ENCODE peak calls at places on chromosomes 13 and 19, in eight cellular contexts. D, Y, C, B, J, V, U and E are unnamed samples.

GRCh38 chr13:72666391-72666790 is 61.0 kb downstream of the MZT1 start:
- DNase-seq in D (no peak), Y (no peak), C (no peak), B (no peak), J (no peak), V (no peak), U (no peak), E (no peak)

GRCh38 chr13:41694902-41695301 is 237.6 kb downstream of the RGCC start:
- DNase-seq in D (peak), Y (peak), C (peak), B (peak), J (peak), V (peak), U (peak), E (peak)

GRCh38 chr19:45069056-45069455 is 7.2 kb downstream of the ZNF296 start:
- DNase-seq in D (no peak), Y (no peak), C (no peak), B (no peak), J (no peak), V (peak), U (peak), E (no peak)

GRCh38 chr13:66222926-66223325 is 1007.2 kb downstream of the PCDH9 start:
- DNase-seq in D (no peak), Y (no peak), C (no peak), B (no peak), J (no peak), V (no peak), U (no peak), E (no peak)

GRCh38 chr13:40980466-40980865 is 38.6 kb downstream of the ELF1 start:
- DNase-seq in D (no peak), Y (no peak), C (no peak), B (no peak), J (no peak), V (no peak), U (no peak), E (no peak)

GRCh38 chr19:50702870-50703829 is 16.5 kb downstream of the SHANK1 start:
- DNase-seq in D (no peak), Y (no peak), C (no peak), B (no peak), J (no peak), V (no peak), U (no peak), E (no peak)

GRCh38 chr13:51794959-51795358 is 9.0 kb downstream of the DHRS12 start:
- DNase-seq in D (no peak), Y (no peak), C (no peak), B (no peak), J (no peak), V (no peak), U (no peak), E (no peak)

GRCh38 chr19:42596391-42597071 is 1.8 kb upstream of the CEACAM8 start:
- DNase-seq in D (no peak), Y (no peak), C (no peak), B (peak), J (no peak), V (peak), U (peak), E (no peak)

GRCh38 chr13:79655509-79655908 is 174.6 kb downstream of the NDFIP2 start:
- DNase-seq in D (no peak), Y (no peak), C (no peak), B (no peak), J (no peak), V (no peak), U (no peak), E (no peak)

GRCh38 chr19:2253106-2254051 is 2.8 kb downstream of the JSRP1 start:
- DNase-seq in D (no peak), Y (no peak), C (no peak), B (no peak), J (no peak), V (no peak), U (no peak), E (no peak)

GRCh38 chr19:2252481-2253105 is 3.5 kb downstream of the AMH start:
- DNase-seq in D (no peak), Y (no peak), C (no peak), B (no peak), J (no peak), V (no peak), U (no peak), E (no peak)

GRCh38 chr19:2255112-2255845 is 938 bp downstream of the JSRP1 start:
- DNase-seq in D (no peak), Y (no peak), C (no peak), B (no peak), J (no peak), V (no peak), U (no peak), E (no peak)

GRCh38 chr19:2255982-2256685 is at the start of gene JSRP1:
- DNase-seq in D (no peak), Y (no peak), C (no peak), B (no peak), J (no peak), V (no peak), U (no peak), E (no peak)

GRCh38 chr19:2254052-2254872 is 2.0 kb downstream of the JSRP1 start:
- DNase-seq in D (no peak), Y (no peak), C (no peak), B (no peak), J (no peak), V (no peak), U (no peak), E (no peak)
- TF ChIP-seq CTCF in D (peak), Y (peak), C (peak), B (no peak), J (no peak), V (no peak), U (no peak), E (peak)

GRCh38 chr19:17235618-17236413 is 9.8 kb downstream of the OCEL1 start:
- DNase-seq in D (peak), Y (peak), C (no peak), B (no peak), J (no peak), V (peak), U (no peak), E (peak)

GRCh38 chr19:17237747-17238706 is 7.7 kb downstream of the NR2F6 start:
- DNase-seq in D (no peak), Y (no peak), C (no peak), B (no peak), J (no peak), V (no peak), U (no peak), E (no peak)

GRCh38 chr19:17236831-17237543 is 8.7 kb downstream of the NR2F6 start:
- DNase-seq in D (no peak), Y (no peak), C (no peak), B (no peak), J (no peak), V (no peak), U (no peak), E (no peak)

GRCh38 chr19:17234911-17235617 is 9.0 kb downstream of the OCEL1 start:
- DNase-seq in D (no peak), Y (peak), C (no peak), B (no peak), J (no peak), V (peak), U (no peak), E (no peak)

GRCh38 chr19:17236414-17236716 is 9.4 kb downstream of the NR2F6 start:
- DNase-seq in D (no peak), Y (no peak), C (no peak), B (no peak), J (no peak), V (no peak), U (no peak), E (no peak)
- H3K4me3 ChIP-seq in D (no peak), Y (no peak), C (peak), B (no peak), J (peak), V (no peak), U (peak), E (peak)

GRCh38 chr19:13154241-13154778 is 4.1 kb downstream of the IER2 start:
- DNase-seq in D (peak), Y (peak), C (no peak), B (no peak), J (no peak), V (peak), U (no peak), E (peak)

GRCh38 chr19:13152854-13153626 is 2.8 kb downstream of the IER2 start:
- DNase-seq in D (peak), Y (peak), C (peak), B (no peak), J (peak), V (peak), U (peak), E (no peak)

GRCh38 chr19:13153627-13154240 is 3.5 kb downstream of the IER2 start:
- DNase-seq in D (peak), Y (no peak), C (no peak), B (no peak), J (no peak), V (no peak), U (no peak), E (no peak)

GRCh38 chr19:13155472-13156284 is 5.5 kb downstream of the IER2 start:
- DNase-seq in D (peak), Y (peak), C (no peak), B (no peak), J (no peak), V (peak), U (no peak), E (no peak)

DNA sequence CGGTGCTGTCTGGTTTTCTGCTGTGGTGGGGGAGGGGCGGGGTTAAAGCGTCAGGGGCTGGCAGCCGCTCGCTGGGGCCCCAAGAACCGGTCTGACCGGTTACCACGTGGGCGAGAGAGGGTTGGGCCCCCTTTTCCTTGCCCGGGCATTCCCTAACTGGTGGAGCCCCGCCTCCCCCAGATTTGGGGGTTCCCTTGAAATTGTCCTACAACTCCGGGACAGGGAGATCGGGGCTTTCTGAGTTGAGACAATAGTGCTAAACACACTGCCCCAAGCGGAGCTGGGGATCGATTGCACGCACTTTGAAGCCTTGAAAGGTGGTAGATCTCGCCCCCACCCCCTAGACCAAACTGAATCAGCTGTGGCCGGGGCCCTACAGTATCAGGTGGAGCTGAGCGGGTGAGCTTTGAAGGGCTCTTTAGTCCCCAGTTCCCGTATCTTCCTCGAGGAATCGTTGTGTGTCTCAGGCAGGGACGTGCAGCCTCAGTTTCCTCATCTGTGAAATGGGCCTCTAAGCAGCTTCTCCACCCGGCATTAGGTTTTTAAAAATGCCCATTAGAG is 4.8 kb downstream of the IER2 start:
- DNase-seq in D (peak), Y (no peak), C (no peak), B (no peak), J (peak), V (no peak), U (no peak), E (no peak)
- TF ChIP-seq CTCF in D (peak), Y (peak), C (peak), B (no peak), J (peak), V (no peak), U (peak), E (peak)

GRCh38 chr19:38879400-38879751 is 1.3 kb upstream of the RINL start:
- DNase-seq in D (no peak), Y (no peak), C (no peak), B (no peak), J (no peak), V (no peak), U (no peak), E (no peak)

GRCh38 chr19:38880076-38880881 is 2.2 kb upstream of the RINL start:
- DNase-seq in D (no peak), Y (no peak), C (no peak), B (no peak), J (no peak), V (no peak), U (no peak), E (no peak)

GRCh38 chr19:38875656-38876345 is 2.3 kb downstream of the RINL start:
- DNase-seq in D (no peak), Y (no peak), C (no peak), B (no peak), J (no peak), V (no peak), U (no peak), E (no peak)

GRCh38 chr19:38878575-38879399 is 712 bp upstream of the RINL start:
- DNase-seq in D (no peak), Y (no peak), C (no peak), B (no peak), J (no peak), V (no peak), U (no peak), E (no peak)

GRCh38 chr19:38877781-38878574 is at the start of gene RINL:
- DNase-seq in D (no peak), Y (no peak), C (no peak), B (no peak), J (no peak), V (no peak), U (no peak), E (no peak)
- H3K4me3 ChIP-seq in D (no peak), Y (no peak), C (no peak), B (no peak), J (peak), V (no peak), U (no peak), E (no peak)

GRCh38 chr13:113211774-113212173 is 2.4 kb downstream of the CUL4A start:
- DNase-seq in D (no peak), Y (no peak), C (no peak), B (no peak), J (no peak), V (no peak), U (no peak), E (no peak)
- TF ChIP-seq CTCF in D (peak), Y (no peak), C (peak), B (peak), J (peak), V (no peak), U (no peak), E (no peak)

DNA sequence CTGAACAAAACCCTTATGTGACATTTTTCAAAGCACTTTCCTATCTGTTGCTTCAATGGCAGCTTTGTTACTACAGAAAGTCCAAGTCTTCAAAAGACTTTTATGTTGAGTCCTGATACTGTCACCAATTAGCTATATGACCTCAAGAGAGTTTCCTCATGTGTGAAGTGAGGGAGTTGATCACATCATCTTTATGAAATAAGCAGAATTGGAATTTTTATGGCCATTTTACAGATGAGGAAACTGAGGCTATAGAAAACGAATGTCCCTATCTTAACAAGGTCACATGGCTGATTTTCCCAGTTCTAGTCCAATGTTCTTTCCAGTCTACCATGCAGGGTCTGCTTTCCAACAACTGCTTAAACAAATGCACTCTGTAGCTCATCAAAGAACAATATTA is 2.6 kb downstream of the TNFRSF19 start:
- DNase-seq in D (no peak), Y (no peak), C (no peak), B (no peak), J (no peak), V (no peak), U (no peak), E (no peak)
- H3K4me3 ChIP-seq in D (no peak), Y (peak), C (peak), B (no peak), J (no peak), V (no peak), U (no peak), E (no peak)

GRCh38 chr13:44117351-44117750 is 237.6 kb downstream of the LACC1 start:
- DNase-seq in D (peak), Y (peak), C (no peak), B (no peak), J (no peak), V (no peak), U (no peak), E (no peak)

GRCh38 chr13:44111701-44112100 is 232.0 kb downstream of the LACC1 start:
- DNase-seq in D (no peak), Y (no peak), C (no peak), B (no peak), J (no peak), V (no peak), U (no peak), E (no peak)

GRCh38 chr13:44112700-44113329 is 233.1 kb downstream of the LACC1 start:
- DNase-seq in D (no peak), Y (no peak), C (no peak), B (no peak), J (no peak), V (no peak), U (no peak), E (no peak)

GRCh38 chr13:44120814-44121505 is 241.3 kb downstream of the LACC1 start:
- DNase-seq in D (no peak), Y (no peak), C (no peak), B (no peak), J (no peak), V (no peak), U (no peak), E (no peak)

GRCh38 chr13:44116562-44117315 is 237.0 kb downstream of the LACC1 start:
- DNase-seq in D (no peak), Y (no peak), C (no peak), B (no peak), J (no peak), V (no peak), U (no peak), E (no peak)
- TF ChIP-seq CTCF in D (no peak), Y (no peak), C (peak), B (no peak), J (no peak), V (no peak), U (no peak), E (peak)

DNA sequence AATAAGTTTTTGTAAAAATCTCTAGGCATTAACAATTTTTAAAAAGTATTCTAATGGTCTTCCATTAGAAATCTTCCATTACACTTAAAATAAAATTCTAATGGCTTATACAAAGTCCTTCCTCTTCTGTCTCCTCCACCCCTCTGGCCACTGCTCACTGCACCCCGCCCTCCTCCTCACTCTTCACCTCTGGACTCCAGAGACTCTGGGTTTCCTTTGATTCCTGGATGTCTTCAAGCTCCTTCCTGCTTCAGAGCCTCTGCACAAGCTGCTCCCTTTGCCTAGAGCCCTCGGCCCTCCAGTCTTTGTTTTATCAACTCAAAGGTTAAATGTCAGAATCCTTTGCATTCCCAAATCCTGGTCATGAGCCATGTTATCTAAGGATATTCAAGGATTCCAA is 20.8 kb downstream of the TNFSF14 start:
- DNase-seq in D (no peak), Y (no peak), C (no peak), B (no peak), J (no peak), V (no peak), U (no peak), E (no peak)
- H3K4me3 ChIP-seq in D (no peak), Y (no peak), C (no peak), B (no peak), J (no peak), V (no peak), U (no peak), E (no peak)

DNA sequence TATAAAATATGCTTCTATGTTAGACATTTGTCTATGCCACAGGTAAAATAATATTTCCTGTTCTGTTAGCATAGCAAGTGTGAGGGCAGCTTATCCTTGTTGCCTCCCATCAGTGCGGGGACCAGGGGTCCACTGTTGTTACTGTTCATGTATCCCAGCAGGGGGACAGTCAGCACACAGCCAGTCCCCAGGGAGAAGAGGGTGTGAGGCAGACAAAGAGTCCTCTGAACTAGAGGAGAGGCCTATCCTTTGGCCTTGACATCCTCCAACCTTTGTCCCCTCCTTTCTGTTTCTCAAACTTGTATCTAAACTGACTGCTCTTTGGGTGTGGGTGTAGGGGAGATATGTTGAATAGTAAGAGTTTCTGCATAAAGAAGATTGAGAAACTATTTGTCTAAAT is 2.9 kb upstream of the GPR18 start:
- DNase-seq in D (no peak), Y (no peak), C (no peak), B (no peak), J (no peak), V (no peak), U (no peak), E (no peak)
- TF ChIP-seq CTCF in D (no peak), Y (no peak), C (no peak), B (no peak), J (no peak), V (no peak), U (no peak), E (no peak)